ENCODE peak calls at places on chromosome 7, in seven cellular contexts. O, Y, E, F, H, N and B are unnamed samples.

GRCh38 chr7:44293561-44294324 is 31.7 kb downstream of the CAMK2B start:
- DNase-seq in O (peak; percentile 25), Y (peak; percentile 1), E (no peak), F (no peak), H (no peak), N (no peak), B (peak; percentile 19)

GRCh38 chr7:137682596-137682995 is 164.2 kb downstream of the DGKI start:
- DNase-seq in O (no peak), Y (no peak), E (no peak), F (no peak), H (no peak), N (no peak), B (no peak)

GRCh38 chr7:79312022-79312421 is 141.4 kb downstream of the MAGI2 start:
- DNase-seq in O (no peak), Y (no peak), E (no peak), F (no peak), H (no peak), N (no peak), B (no peak)

GRCh38 chr7:159015081-159015893 is 129.4 kb downstream of the VIPR2 start:
- DNase-seq in O (peak; percentile 55), Y (peak; percentile 45), E (no peak), F (no peak), H (peak; percentile 23), N (no peak), B (no peak)

GRCh38 chr7:126843883-126844282 is 408.9 kb downstream of the GRM8 start:
- DNase-seq in O (no peak), Y (no peak), E (no peak), F (no peak), H (no peak), N (no peak), B (no peak)

GRCh38 chr7:133001727-133002126 is 80.2 kb downstream of the CHCHD3 start:
- DNase-seq in O (no peak), Y (no peak), E (no peak), F (no peak), H (no peak), N (no peak), B (no peak)

GRCh38 chr7:6443372-6443941 is 4.3 kb downstream of the DAGLB start:
- DNase-seq in O (no peak), Y (no peak), E (no peak), F (no peak), H (no peak), N (no peak), B (no peak)

GRCh38 chr7:83866587-83866986 is 217.6 kb upstream of the SEMA3E start:
- DNase-seq in O (no peak), Y (no peak), E (no peak), F (no peak), H (no peak), N (no peak), B (no peak)

GRCh38 chr7:126768836-126769235 is 483.9 kb downstream of the GRM8 start:
- DNase-seq in O (no peak), Y (no peak), E (no peak), F (no peak), H (no peak), N (no peak), B (no peak)

GRCh38 chr7:44279286-44279685 is 46.1 kb downstream of the CAMK2B start:
- DNase-seq in O (no peak), Y (no peak), E (peak; percentile 47), F (no peak), H (no peak), N (peak; percentile 33), B (peak; percentile 60)

GRCh38 chr7:159006610-159007130 is 138.0 kb downstream of the VIPR2 start:
- DNase-seq in O (no peak), Y (no peak), E (no peak), F (no peak), H (no peak), N (no peak), B (no peak)

GRCh38 chr7:87702326-87702725 is 74.1 kb downstream of the RUNDC3B start:
- DNase-seq in O (no peak), Y (no peak), E (no peak), F (no peak), H (no peak), N (no peak), B (no peak)

GRCh38 chr7:149871576-149871975 is 2.2 kb upstream of the ATP6V0E2 start:
- DNase-seq in O (no peak), Y (no peak), E (no peak), F (no peak), H (no peak), N (no peak), B (no peak)
- H3K27ac ChIP-seq in O (no peak overlapping the region), Y (no peak overlapping the region), E (no peak overlapping the region), F (no peak overlapping the region), H (no peak overlapping the region), N (no peak overlapping the region), B (no peak overlapping the region)

GRCh38 chr7:152899482-152900166 is 140.1 kb downstream of the ACTR3B start:
- DNase-seq in O (peak; percentile 75), Y (no peak), E (no peak), F (no peak), H (no peak), N (no peak), B (no peak)

GRCh38 chr7:152902054-152902453 is 142.5 kb downstream of the ACTR3B start:
- DNase-seq in O (no peak), Y (no peak), E (no peak), F (no peak), H (no peak), N (no peak), B (no peak)

GRCh38 chr7:152905949-152906348 is 146.4 kb downstream of the ACTR3B start:
- DNase-seq in O (no peak), Y (no peak), E (no peak), F (no peak), H (no peak), N (no peak), B (no peak)

GRCh38 chr7:152904698-152905097 is 145.1 kb downstream of the ACTR3B start:
- DNase-seq in O (no peak), Y (no peak), E (no peak), F (no peak), H (no peak), N (no peak), B (no peak)

DNA sequence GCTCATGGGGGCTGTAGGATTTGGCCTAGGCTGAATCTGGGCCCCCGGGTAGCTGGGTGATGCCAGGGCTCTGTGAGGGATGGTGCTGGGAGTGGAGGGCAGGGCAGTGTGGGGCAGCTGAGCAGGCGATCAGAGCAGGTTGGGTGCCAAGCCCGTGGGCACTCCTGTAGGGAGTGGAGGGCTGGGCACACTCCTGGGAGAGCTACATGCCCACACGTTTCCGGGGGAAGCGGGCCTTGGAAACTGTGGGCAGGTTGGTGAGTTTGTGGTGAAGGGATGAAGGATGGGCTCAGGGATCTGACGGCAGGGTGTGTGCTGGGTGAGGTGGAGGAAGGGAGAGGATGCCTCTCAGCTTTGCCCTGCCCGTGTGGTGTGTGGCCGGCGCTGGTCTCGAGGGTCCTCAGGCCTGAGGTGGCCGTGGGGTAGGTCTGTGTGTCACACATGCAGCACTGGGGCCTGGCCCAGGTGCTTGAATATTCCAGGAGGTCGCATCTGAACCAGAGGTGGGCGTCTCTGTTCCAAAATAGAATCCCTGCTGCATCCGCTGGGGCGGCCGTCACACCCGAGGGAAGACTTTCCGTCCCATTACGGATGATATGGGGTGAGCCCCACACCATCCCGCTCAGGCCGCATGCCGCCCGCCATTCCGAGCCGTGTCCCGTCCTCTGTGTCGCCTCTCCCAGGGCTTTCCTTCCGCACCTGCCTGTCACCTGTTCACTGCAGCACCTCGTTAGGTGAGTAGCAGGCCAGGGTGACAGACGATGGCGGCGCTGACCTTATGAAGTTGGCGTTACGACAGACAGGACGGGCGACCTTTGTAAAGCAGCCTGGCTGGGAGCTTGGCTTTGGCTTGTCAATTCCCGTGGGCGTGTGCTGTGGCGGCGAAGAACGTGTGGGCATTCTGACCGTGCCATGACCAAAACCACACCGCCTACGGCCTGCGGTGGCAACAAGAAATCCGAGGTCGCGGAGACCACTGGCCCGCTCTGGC is 143.6 kb downstream of the ACTR3B start:
- DNase-seq in O (no peak), Y (no peak), E (no peak), F (no peak), H (no peak), N (peak; percentile 73), B (no peak)
- TF ChIP-seq POLR2AphosphoS5 in O (no peak), Y (no peak), E (no peak), F (no peak), H (no peak), N (no peak), B (no peak)

DNA sequence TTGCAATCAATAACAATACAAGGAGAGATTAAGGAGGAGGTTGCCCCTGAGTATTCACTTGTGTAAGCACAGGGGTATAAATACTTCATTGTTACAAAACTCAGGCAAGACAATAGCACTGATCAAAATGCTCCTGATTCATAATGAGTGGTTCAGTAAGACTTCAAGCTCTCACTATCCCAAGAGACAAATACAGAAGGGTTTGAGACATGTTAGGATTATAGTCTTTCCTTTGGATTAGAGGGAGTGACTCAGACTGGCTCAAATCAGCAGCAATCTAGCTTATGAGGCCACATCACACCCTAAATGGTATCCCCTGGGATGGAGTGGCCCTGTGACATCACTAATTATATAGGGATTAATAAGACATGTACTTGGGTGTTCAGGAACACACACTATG is 167.2 kb upstream of the HGF start:
- DNase-seq in O (no peak), Y (no peak), E (no peak), F (no peak), H (no peak), N (no peak), B (no peak)
- H3K27ac ChIP-seq in O (no peak overlapping the region), Y (no peak overlapping the region), E (no peak overlapping the region), F (no peak overlapping the region), H (no peak overlapping the region), N (no peak overlapping the region), B (no peak overlapping the region)

GRCh38 chr7:41803569-41803968 is 100.7 kb upstream of the INHBA start:
- DNase-seq in O (no peak), Y (no peak), E (no peak), F (no peak), H (no peak), N (no peak), B (no peak)

GRCh38 chr7:41809081-41809480 is 106.2 kb upstream of the INHBA start:
- DNase-seq in O (no peak), Y (no peak), E (no peak), F (no peak), H (no peak), N (no peak), B (no peak)

GRCh38 chr7:41809487-41810257 is 106.8 kb upstream of the INHBA start:
- DNase-seq in O (no peak), Y (no peak), E (no peak), F (no peak), H (no peak), N (no peak), B (no peak)

GRCh38 chr7:41810258-41810576 is 107.3 kb upstream of the INHBA start:
- DNase-seq in O (no peak), Y (no peak), E (no peak), F (no peak), H (no peak), N (no peak), B (no peak)

GRCh38 chr7:41808541-41808940 is 105.7 kb upstream of the INHBA start:
- DNase-seq in O (no peak), Y (no peak), E (no peak), F (no peak), H (peak; percentile 93), N (no peak), B (no peak)
- TF ChIP-seq POLR2AphosphoS5 in O (no peak), Y (no peak), E (no peak), F (no peak), H (no peak), N (no peak), B (no peak)